ENCODE peak calls at places on chromosomes 3 and 15, in seven cellular contexts. I is keratinocyte; M is cardiac muscle cell; C is colonic mucosa; X is naive thymus-derived CD4-positive, alpha-beta T cell; E is brain microvascular endothelial cell; F is stomach. V is an unnamed sample. For H3K36me3 and H3K27me3, the result is how much of the 10 kb centered on the place peaks cover.

GRCh38 chr15:78315686-78316085 is 16.3 kb upstream of the SKIC8 start:
- DNase-seq in C (peak), X (no peak), I (no peak), E (no peak), M (peak), F (no peak), V (peak)

GRCh38 chr3:99911433-99911832 is 93.8 kb downstream of the CMSS1 start:
- DNase-seq in F (no peak), X (no peak), E (no peak), M (no peak), I (no peak), C (no peak), V (no peak)

GRCh38 chr3:72951259-72951722 is 45.3 kb upstream of the PPP4R2 start:
- DNase-seq in I (no peak), M (no peak), F (no peak), X (no peak), E (no peak), C (no peak), V (no peak)

GRCh38 chr3:190089711-190090110 is 31.0 kb downstream of the P3H2 start:
- DNase-seq in E (no peak), X (no peak), M (no peak), C (no peak), F (no peak), I (no peak), V (no peak)

GRCh38 chr3:177813322-177813721 is 616.0 kb upstream of the TBL1XR1 start:
- DNase-seq in M (no peak), E (no peak), C (no peak), I (no peak), F (peak), X (no peak), V (no peak)

GRCh38 chr15:67618312-67618711 is 75.8 kb downstream of the MAP2K5 start:
- DNase-seq in X (no peak), M (no peak), F (no peak), I (no peak), E (no peak), C (no peak), V (no peak)

GRCh38 chr15:36742696-36743095 is 163.3 kb downstream of the CDIN1 start:
- DNase-seq in C (no peak), I (no peak), M (no peak), E (no peak), F (no peak), X (no peak), V (no peak)

GRCh38 chr3:181974198-181974597 is 262.5 kb downstream of the SOX2 start:
- DNase-seq in F (no peak), C (no peak), X (no peak), I (peak), E (no peak), M (no peak), V (no peak)

GRCh38 chr3:61595826-61596225 is 34.5 kb downstream of the PTPRG start:
- DNase-seq in F (no peak), X (no peak), E (no peak), M (no peak), I (no peak), C (no peak), V (no peak)

GRCh38 chr15:77571181-77571580 is 61.5 kb downstream of the LINGO1 start:
- DNase-seq in X (no peak), I (no peak), E (no peak), M (no peak), F (no peak), C (no peak), V (no peak)

GRCh38 chr15:39741258-39741657 is 41.4 kb downstream of the FSIP1 start:
- DNase-seq in I (no peak), F (no peak), M (no peak), E (peak), X (no peak), C (no peak), V (no peak)

GRCh38 chr3:193830791-193831191 is 237.8 kb downstream of the OPA1 start:
- DNase-seq in E (no peak), I (peak), F (no peak), X (no peak), C (no peak), M (no peak), V (no peak)

GRCh38 chr3:51391566-51392300 is 648 bp downstream of the RBM15B start:
- DNase-seq in C (no peak), X (peak), F (peak), M (peak), E (peak), I (no peak), V (no peak)

GRCh38 chr15:40743921-40744809 is 10.9 kb downstream of the RMDN3 start:
- DNase-seq in F (no peak), I (peak), M (no peak), X (no peak), C (peak), E (peak), V (no peak)

GRCh38 chr3:53140575-53141467 is 10.6 kb upstream of the RFT1 start:
- DNase-seq in X (no peak), I (no peak), E (peak), C (no peak), F (no peak), M (no peak), V (no peak)

GRCh38 chr3:22263042-22263441 is 512.0 kb upstream of the ZNF385D start:
- DNase-seq in M (no peak), E (peak), C (no peak), X (no peak), F (no peak), I (no peak), V (no peak)

GRCh38 chr3:69324362-69325025 is 61.4 kb downstream of the FRMD4B start:
- DNase-seq in E (no peak), F (no peak), I (no peak), C (no peak), M (peak), X (no peak), V (peak)

GRCh38 chr3:69328903-69329302 is 57.0 kb downstream of the FRMD4B start:
- DNase-seq in E (no peak), M (no peak), F (no peak), X (no peak), C (no peak), I (no peak), V (no peak)

GRCh38 chr3:69328103-69328755 is 57.7 kb downstream of the FRMD4B start:
- DNase-seq in F (no peak), M (no peak), X (no peak), C (no peak), E (no peak), I (no peak), V (no peak)

GRCh38 chr3:69325151-69325550 is 60.7 kb downstream of the FRMD4B start:
- DNase-seq in E (no peak), C (no peak), M (no peak), I (no peak), X (no peak), F (no peak), V (no peak)

DNA sequence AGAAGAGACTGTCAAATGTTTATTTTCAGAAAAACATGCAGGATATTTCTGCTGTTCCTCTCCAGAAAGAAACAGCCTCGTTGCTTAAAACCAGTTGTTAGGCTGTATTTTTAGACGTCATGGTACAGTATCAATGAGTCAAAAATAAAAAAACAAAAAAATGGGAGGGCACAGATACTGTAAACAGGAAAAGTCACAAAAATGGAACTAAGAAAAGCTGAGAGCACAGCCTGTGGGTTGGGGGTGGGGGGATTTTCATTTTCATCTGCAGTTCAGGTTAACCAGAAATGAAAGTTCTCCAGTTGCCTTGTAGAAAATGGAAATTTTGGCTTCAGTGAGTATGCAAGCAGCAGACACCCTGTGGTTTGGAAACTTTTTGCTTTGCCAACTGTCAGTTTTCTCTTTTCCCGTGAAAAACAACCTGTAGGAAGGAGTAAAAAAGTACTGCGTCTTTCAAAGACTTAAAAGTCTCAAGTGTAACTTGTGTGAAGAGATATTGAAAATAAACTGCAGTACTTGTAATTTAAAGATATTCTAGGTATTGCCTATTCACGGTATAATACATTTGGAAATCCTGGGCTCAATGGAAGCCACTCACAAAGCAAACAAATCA is 59.0 kb downstream of the FRMD4B start:
- DNase-seq in C (no peak), E (no peak), F (no peak), M (no peak), X (peak), I (no peak), V (no peak)
- H3K4me3 ChIP-seq in C (no peak), E (no peak), F (no peak), M (no peak), X (no peak), I (no peak), V (no peak)

GRCh38 chr15:44566176-44566575 is 29.2 kb downstream of the EIF3J start:
- DNase-seq in F (no peak), X (no peak), E (no peak), M (no peak), C (no peak), I (no peak), V (no peak)
- H3K36me3 ChIP-seq in F (half or more), X (under half), E (half or more), M (under half), C (under half), I (under half), V (under half)

GRCh38 chr3:42498034-42498433 is 4.4 kb upstream of the VIPR1 start:
- DNase-seq in I (no peak), C (peak), E (no peak), F (peak), M (no peak), X (no peak), V (no peak)

GRCh38 chr3:42500091-42500490 is 2.4 kb upstream of the VIPR1 start:
- DNase-seq in C (peak), E (no peak), F (peak), I (no peak), M (no peak), X (no peak), V (no peak)

GRCh38 chr3:42497009-42497731 is 5.3 kb upstream of the VIPR1 start:
- DNase-seq in F (peak), C (peak), I (no peak), X (no peak), E (peak), M (peak), V (peak)

GRCh38 chr3:42499478-42499871 is 3.0 kb upstream of the VIPR1 start:
- DNase-seq in F (peak), M (no peak), I (no peak), C (no peak), E (no peak), X (no peak), V (no peak)

DNA sequence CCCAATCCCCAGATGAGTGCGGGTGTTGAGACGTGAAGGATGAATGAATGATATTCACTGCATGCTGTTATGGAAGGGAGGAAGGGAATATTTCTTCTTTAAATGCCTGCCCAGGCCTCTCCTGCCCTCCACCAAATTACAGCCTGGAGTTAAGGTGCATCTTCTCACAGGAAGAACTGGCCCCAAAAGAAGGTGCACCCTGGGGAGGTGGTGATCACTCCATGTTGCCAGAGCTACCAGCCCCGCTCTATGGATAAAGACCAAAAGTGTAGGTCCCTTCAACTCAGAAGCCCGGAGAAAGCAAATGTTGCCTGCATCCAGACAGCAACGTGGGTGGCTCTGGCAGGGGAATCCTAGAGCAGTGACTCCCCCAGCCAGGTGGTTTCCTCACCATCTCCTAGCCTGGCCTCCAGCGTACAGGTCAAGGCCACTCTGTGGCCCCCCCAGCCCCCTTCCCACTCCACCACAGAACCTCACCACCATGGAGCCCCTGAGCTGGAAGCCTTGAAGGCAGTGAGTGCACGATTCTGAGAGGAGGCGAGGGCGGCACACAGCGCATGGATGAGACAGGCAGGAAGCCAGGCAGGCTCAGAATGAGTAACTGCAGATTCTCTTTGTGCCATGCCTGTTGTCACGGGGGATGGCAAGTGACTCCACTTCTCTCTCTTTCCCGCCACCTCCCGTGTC is 3.5 kb upstream of the VIPR1 start:
- DNase-seq in M (no peak), C (peak), X (no peak), F (peak), E (no peak), I (no peak), V (no peak)
- H3K27me3 ChIP-seq in M (half or more), C (under half), X (under half), F (under half), E (under half), I (under half), V (under half)

GRCh38 chr15:60899967-60900356 is 329.1 kb downstream of the RORA start:
- DNase-seq in E (no peak), X (no peak), I (no peak), C (no peak), M (no peak), F (no peak), V (no peak)

GRCh38 chr15:60898896-60899295 is 330.2 kb downstream of the RORA start:
- DNase-seq in E (no peak), M (no peak), C (no peak), I (no peak), X (no peak), F (no peak), V (no peak)

GRCh38 chr15:60903221-60903620 is 325.9 kb downstream of the RORA start:
- DNase-seq in E (no peak), X (no peak), F (no peak), M (no peak), I (no peak), C (no peak), V (no peak)

GRCh38 chr15:60899322-60899966 is 329.7 kb downstream of the RORA start:
- DNase-seq in I (no peak), E (no peak), F (no peak), C (no peak), M (no peak), X (no peak), V (no peak)

DNA sequence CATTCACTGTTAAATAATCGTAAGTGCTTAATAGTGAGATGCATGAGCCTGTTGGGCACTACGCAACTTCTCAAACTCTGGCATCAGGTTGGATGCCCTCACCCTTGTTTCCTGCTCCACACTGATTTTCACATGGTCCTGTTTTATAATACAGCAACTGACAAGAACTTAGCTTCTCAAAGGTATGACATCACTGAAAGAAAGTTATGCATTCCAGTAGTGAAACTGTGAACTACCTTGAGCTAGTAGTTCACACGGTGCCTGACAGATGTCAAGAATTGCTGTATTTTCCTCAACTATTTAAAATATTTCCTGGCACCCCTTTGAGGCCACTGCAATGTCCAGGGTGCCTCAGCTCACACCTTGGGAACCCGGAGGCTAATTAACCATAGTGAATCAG is 327.5 kb downstream of the RORA start:
- DNase-seq in M (no peak), I (no peak), E (no peak), X (no peak), F (no peak), C (no peak), V (no peak)
- H3K4me3 ChIP-seq in M (no peak), I (no peak), E (no peak), X (no peak), F (no peak), C (no peak), V (no peak)

DNA sequence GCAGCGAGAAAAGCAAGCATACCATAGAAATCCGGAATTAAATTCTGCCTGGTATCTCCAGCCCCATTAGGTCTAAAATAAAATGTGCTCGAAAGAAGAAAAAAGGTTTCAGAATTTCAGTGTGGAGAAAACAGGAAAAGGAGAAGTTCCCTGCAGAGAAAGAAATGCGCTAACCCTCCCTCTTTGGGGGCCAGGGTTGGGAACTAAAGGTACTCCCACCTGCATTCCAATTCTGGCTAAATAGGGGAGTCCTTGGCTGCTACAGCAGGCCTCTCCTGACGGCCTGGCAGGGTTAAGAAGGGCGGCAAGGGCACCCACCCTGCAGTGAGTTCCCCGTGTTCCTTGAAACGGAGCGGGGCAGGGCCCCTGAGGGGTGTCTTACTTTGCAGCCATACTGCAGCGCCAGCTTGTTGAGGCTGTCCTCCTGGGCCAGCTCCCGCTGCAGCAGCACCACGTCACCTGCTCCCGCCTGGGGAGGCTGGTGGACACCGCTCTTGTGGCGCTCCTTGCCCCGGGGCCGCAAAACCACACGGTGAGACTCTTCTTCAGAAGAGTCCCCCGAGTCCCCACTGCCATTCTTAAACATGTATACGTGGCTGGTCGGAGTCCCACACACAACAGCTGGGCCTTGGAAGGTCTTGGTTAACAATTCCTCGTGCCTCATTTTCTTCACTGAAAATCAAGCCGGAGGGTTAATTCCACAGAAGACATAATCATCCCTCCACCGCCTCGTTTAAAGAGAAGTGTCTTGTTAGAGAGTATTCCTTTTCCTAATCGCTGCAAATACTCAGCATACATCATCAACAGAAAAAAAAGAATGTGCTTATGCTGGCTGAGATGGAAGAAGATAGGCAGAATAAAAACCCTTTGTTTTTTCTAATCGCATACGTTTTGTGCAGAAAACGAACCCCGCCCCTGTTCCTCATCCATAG is 1.6 kb downstream of the LYSMD4 start:
- DNase-seq in M (no peak), C (no peak), E (no peak), F (peak), I (no peak), X (no peak), V (no peak)
- H3K36me3 ChIP-seq in M (under half), C (under half), E (under half), F (under half), I (under half), X (under half), V (under half)

DNA sequence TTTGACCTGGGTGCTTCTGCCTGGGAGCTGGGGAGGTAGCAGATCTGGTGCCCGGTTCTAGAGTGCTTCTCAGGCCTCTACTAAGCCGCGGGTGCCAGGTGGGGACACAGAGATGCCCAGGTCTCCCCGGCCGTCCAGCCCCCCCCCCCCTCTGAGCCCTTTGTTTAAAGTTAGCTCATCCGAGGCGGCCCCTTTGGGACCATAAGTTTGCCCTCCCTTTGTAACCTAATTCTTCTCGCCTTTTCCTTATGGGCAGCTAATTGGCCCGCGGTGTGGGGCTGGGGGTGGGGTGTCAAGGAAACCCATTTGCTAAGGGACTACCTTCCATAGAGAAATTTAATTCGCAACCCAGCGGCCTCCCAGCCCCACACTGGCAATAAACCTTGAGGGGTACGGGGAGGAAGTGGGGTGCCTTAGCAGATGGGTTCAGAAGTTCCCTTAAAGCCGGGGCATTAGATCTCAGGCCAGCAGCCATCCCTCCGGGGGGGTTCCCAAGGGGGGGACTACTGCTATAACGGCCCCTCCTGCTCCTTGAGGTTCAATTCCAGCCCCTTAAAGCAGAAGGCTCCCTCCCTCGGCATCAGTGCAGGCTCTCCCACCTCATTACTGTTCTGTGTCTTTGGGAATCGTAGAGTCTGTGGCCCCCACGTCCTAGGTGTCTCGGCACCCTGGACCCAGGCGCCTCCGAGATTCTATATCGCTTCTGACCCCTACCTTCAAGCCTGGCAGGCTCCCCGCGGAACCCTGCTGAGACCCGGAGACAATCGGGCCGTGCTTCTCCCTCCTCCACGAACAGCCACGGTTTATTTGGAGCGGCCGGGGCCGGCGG is 1.7 kb downstream of the GATA2 start:
- DNase-seq in X (no peak), I (no peak), M (no peak), C (no peak), F (no peak), E (no peak), V (no peak)
- H3K27me3 ChIP-seq in X (under half), I (half or more), M (half or more), C (half or more), F (half or more), E (half or more), V (half or more)

DNA sequence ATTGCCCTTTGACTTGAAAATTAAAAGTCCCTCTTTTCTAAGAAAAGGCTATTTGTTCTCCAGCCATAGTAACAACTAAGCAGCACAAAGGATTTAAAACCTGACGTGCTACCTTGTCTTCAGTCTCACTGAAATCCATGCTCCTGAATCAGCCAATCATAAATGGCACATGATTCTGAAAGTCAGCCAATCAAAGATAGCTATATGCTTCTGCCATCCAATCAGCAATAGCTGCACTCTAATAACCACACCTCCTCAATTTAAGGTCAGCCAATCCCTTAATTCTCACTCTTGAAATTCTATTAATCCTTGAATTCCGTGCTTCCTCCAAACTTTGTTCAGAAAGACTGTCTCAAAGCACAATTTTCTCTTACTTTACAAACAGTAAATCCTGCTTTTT is 53.5 kb upstream of the ACAN start:
- DNase-seq in C (no peak), I (no peak), M (no peak), X (no peak), E (no peak), F (no peak), V (no peak)
- H3K4me3 ChIP-seq in C (no peak), I (no peak), M (no peak), X (no peak), E (no peak), F (no peak), V (no peak)

V was measured in iPS DF 6.9.